ENCODE peak calls at places on chromosomes 5 and 9, in six cellular contexts. J, F, M, H, U and R are unnamed samples.

GRCh38 chr5:154755361-154756202 is at the start of gene LARP1:
- DNase-seq in F (no peak), U (no peak), H (peak), J (no peak), M (peak), R (no peak)

GRCh38 chr5:163504091-163504931 is 1.1 kb upstream of the MAT2B start:
- DNase-seq in U (peak), F (peak), J (peak), H (peak), M (peak), R (peak)

GRCh38 chr5:5398046-5398445 is 24.4 kb upstream of the ICE1 start:
- DNase-seq in M (no peak), H (no peak), J (no peak), F (no peak), U (no peak), R (no peak)

GRCh38 chr9:121860744-121861143 is 209.3 kb downstream of the DAB2IP start:
- DNase-seq in H (peak), J (no peak), U (no peak), F (no peak), M (no peak), R (peak)

GRCh38 chr9:122016789-122017188 is 76.3 kb downstream of the TTLL11 start:
- DNase-seq in F (no peak), J (no peak), H (no peak), U (no peak), M (no peak), R (no peak)

GRCh38 chr5:41629897-41630296 is 119.5 kb upstream of the PLCXD3 start:
- DNase-seq in H (no peak), F (no peak), U (no peak), M (no peak), J (no peak), R (no peak)

GRCh38 chr5:170857066-170857465 is 4.8 kb upstream of the RANBP17 start:
- DNase-seq in U (no peak), J (no peak), H (no peak), M (no peak), F (no peak), R (no peak)

GRCh38 chr5:132489871-132490483 is 596 bp downstream of the IRF1 start:
- DNase-seq in F (no peak), M (peak), U (peak), J (no peak), H (peak), R (peak)

GRCh38 chr9:4262735-4263141 is 37.1 kb downstream of the GLIS3 start:
- DNase-seq in U (no peak), H (peak), J (no peak), M (peak), F (peak), R (peak)

GRCh38 chr5:115735108-115735998 is 81.1 kb downstream of the CDO1 start:
- DNase-seq in U (no peak), J (no peak), M (no peak), F (no peak), H (no peak), R (no peak)

GRCh38 chr5:179303801-179304200 is 41.5 kb downstream of the ADAMTS2 start:
- DNase-seq in U (no peak), F (no peak), H (no peak), J (no peak), M (no peak), R (no peak)

GRCh38 chr9:121954477-121955175 is 138.5 kb downstream of the TTLL11 start:
- DNase-seq in H (peak), M (no peak), F (no peak), U (no peak), J (no peak), R (peak)

GRCh38 chr5:135140805-135141204 is 106.8 kb upstream of the PITX1 start:
- DNase-seq in F (peak), U (no peak), J (no peak), H (peak), M (peak), R (peak)

GRCh38 chr5:131587541-131587940 is 47.5 kb downstream of the RAPGEF6 start:
- DNase-seq in F (peak), U (no peak), H (no peak), J (no peak), M (peak), R (peak)

GRCh38 chr9:94490465-94490864 is 64.4 kb upstream of the PCAT7 start:
- DNase-seq in U (no peak), J (no peak), H (no peak), F (no peak), M (no peak), R (no peak)

GRCh38 chr9:87826331-87826730 is 56.3 kb upstream of the SPATA31E1 start:
- DNase-seq in H (no peak), J (no peak), M (no peak), F (no peak), U (no peak), R (no peak)

GRCh38 chr5:51278458-51279049 is 104.7 kb upstream of the ISL1 start:
- DNase-seq in J (no peak), M (no peak), F (no peak), U (no peak), H (no peak), R (no peak)

GRCh38 chr9:95109456-95109855 is 208.1 kb downstream of the FANCC start:
- DNase-seq in M (no peak), H (no peak), U (no peak), J (no peak), F (no peak), R (no peak)

GRCh38 chr9:68507098-68507795 is 33.4 kb downstream of the TMEM252 start:
- DNase-seq in H (peak), J (no peak), U (no peak), F (no peak), M (peak), R (peak)

GRCh38 chr5:181223041-181223728 is at the start of gene TRIM41:
- DNase-seq in H (peak), F (peak), J (peak), U (peak), M (peak), R (peak)

GRCh38 chr5:54663876-54664275 is 146.3 kb downstream of the SNX18 start:
- DNase-seq in F (peak), M (no peak), U (no peak), J (no peak), H (peak), R (peak)

GRCh38 chr9:129177791-129178578 is at the start of gene IER5L:
- DNase-seq in U (peak), F (peak), H (peak), M (peak), J (peak), R (peak)

GRCh38 chr5:160262665-160263064 is 33.4 kb downstream of the FABP6 start:
- DNase-seq in F (no peak), J (no peak), M (no peak), U (no peak), H (peak), R (peak)

GRCh38 chr9:108182950-108183381 is 672.8 kb downstream of the ACTL7B start:
- DNase-seq in H (peak), M (no peak), F (peak), U (peak), J (no peak), R (peak)

GRCh38 chr5:15704397-15704947 is 204.5 kb downstream of the FBXL7 start:
- DNase-seq in F (no peak), U (no peak), J (no peak), M (no peak), H (peak), R (peak)

GRCh38 chr5:94243612-94244011 is 374.8 kb downstream of the KIAA0825 start:
- DNase-seq in H (peak), M (no peak), U (no peak), F (no peak), J (no peak), R (peak)

GRCh38 chr9:112545237-112545636 is 58.6 kb downstream of the KIAA1958 start:
- DNase-seq in J (no peak), U (no peak), M (no peak), H (no peak), F (no peak), R (no peak)

GRCh38 chr5:152271420-152271819 is 133.7 kb downstream of the NMUR2 start:
- DNase-seq in U (no peak), F (no peak), M (peak), H (no peak), J (no peak), R (no peak)

GRCh38 chr5:136014049-136014516 is 14.7 kb upstream of the TGFBI start:
- DNase-seq in F (peak), M (no peak), U (no peak), H (no peak), J (no peak), R (no peak)

GRCh38 chr5:150895431-150896428 is 9.1 kb downstream of the ZNF300 start:
- DNase-seq in H (no peak), F (no peak), U (no peak), M (no peak), J (no peak), R (no peak)

GRCh38 chr5:53942724-53943123 is 367.6 kb downstream of the ARL15 start:
- DNase-seq in M (no peak), U (no peak), H (no peak), F (no peak), J (no peak), R (no peak)

GRCh38 chr9:114861922-114862605 is 56.2 kb upstream of the TNFSF15 start:
- DNase-seq in F (no peak), M (no peak), U (no peak), J (no peak), H (no peak), R (no peak)